ENCODE peak calls at places on chromosome 19, in five cellular contexts. W is kidney glomerular epithelial cell; T is stimulated activated naive CD4-positive, alpha-beta T cell; K is amygdala; D is stimulated activated CD8-positive, alpha-beta memory T cell treated with anti-CD3 and anti-CD28 coated beads, Interleukin-15, amount 100 ng/mL, for 24 hours. N is an unnamed sample.
A peak's percentile ranks its signal among the peaks of the same experiment; 100 is the strongest.

GRCh38 chr19:10782795-10783194 is 53.2 kb downstream of the TMED1 start:
- DNase-seq in K (no peak), D (no peak), W (no peak), T (no peak), N (no peak)

GRCh38 chr19:42311612-42312160 is 1.4 kb upstream of the TMEM145 start:
- DNase-seq in K (no peak), D (no peak), T (no peak), W (no peak), N (no peak)

GRCh38 chr19:8196271-8196908 is 12.8 kb upstream of the CERS4 start:
- DNase-seq in W (no peak), T (no peak), K (no peak), D (no peak), N (no peak)

GRCh38 chr19:42421101-42421500 is 6.1 kb downstream of the LIPE start:
- DNase-seq in W (no peak), T (no peak), K (no peak), D (no peak), N (no peak)

GRCh38 chr19:33902802-33903488 is 106.3 kb downstream of the KCTD15 start:
- DNase-seq in T (no peak), D (no peak), K (no peak), W (no peak), N (no peak)

GRCh38 chr19:50465986-50466771 is 10.1 kb upstream of the EMC10 start:
- DNase-seq in T (no peak), K (no peak), D (no peak), W (no peak), N (no peak)

GRCh38 chr19:58572818-58573657 is at the start of gene MZF1:
- DNase-seq in D (peak; percentile 98), K (no peak), W (no peak), T (no peak), N (no peak)

GRCh38 chr19:2268480-2268830 is 12.2 kb upstream of the JSRP1 start:
- DNase-seq in D (no peak), T (no peak), W (no peak), K (no peak), N (no peak)

GRCh38 chr19:33245948-33246728 is 20.5 kb upstream of the SLC7A10 start:
- DNase-seq in T (no peak), D (no peak), K (no peak), W (no peak), N (no peak)

GRCh38 chr19:51887522-51888498 is at the start of gene ZNF577:
- DNase-seq in T (peak; percentile 69), K (peak; percentile 75), D (peak; percentile 22), W (peak; percentile 58), N (no peak)

GRCh38 chr19:3121821-3122511 is 13.9 kb upstream of the GNA15 start:
- DNase-seq in D (no peak), K (no peak), W (no peak), T (no peak), N (no peak)

GRCh38 chr19:33683881-33684549 is 62.3 kb downstream of the CHST8 start:
- DNase-seq in D (no peak), W (peak; percentile 48), T (no peak), K (no peak), N (no peak)

GRCh38 chr19:51364200-51365106 is 1.7 kb downstream of the ETFB start:
- DNase-seq in D (no peak), K (no peak), T (no peak), W (no peak), N (no peak)

GRCh38 chr19:14968247-14968646 is 11.4 kb downstream of the SLC1A6 start:
- DNase-seq in K (no peak), W (no peak), T (no peak), D (no peak), N (no peak)

GRCh38 chr19:1862424-1863307 is 713 bp downstream of the KLF16 start:
- DNase-seq in K (no peak), W (no peak), D (peak; percentile 56), T (peak; percentile 61), N (no peak)

GRCh38 chr19:7857727-7858701 is 16.2 kb downstream of the PRR36 start:
- DNase-seq in W (no peak), K (no peak), D (no peak), T (no peak), N (no peak)

GRCh38 chr19:53503126-53503525 is 34.8 kb upstream of the ZNF331 start:
- DNase-seq in D (no peak), K (no peak), W (no peak), T (no peak), N (no peak)

GRCh38 chr19:38736413-38737280 is 7.6 kb downstream of the CAPN12 start:
- DNase-seq in K (no peak), D (no peak), T (peak; percentile 37), W (no peak), N (no peak)

GRCh38 chr19:47305309-47305751 is 4.3 kb upstream of the C5AR1 start:
- DNase-seq in W (peak; percentile 50), T (peak; percentile 33), K (no peak), D (peak; percentile 25), N (no peak)

GRCh38 chr19:6498294-6499036 is 3.6 kb downstream of the TUBB4A start:
- DNase-seq in D (no peak), K (no peak), T (no peak), W (no peak), N (no peak)

GRCh38 chr19:49442793-49443365 is 1.6 kb upstream of the SLC17A7 start:
- DNase-seq in T (peak; percentile 30), D (no peak), K (no peak), W (peak; percentile 63), N (no peak)

GRCh38 chr19:15379996-15380647 is 535 bp upstream of the AKAP8 start:
- DNase-seq in D (no peak), T (no peak), W (peak; percentile 18), K (no peak), N (no peak)

N was measured in cortex of kidney.